ENCODE peak calls at places on chromosomes 12 and 14, in eight cellular contexts. J is psoas muscle; T is T47D; D is activated CD4-positive, alpha-beta memory T cell treated with anti-CD3 and anti-CD28 coated beads, Interleukin-2, amount 10 ng/mL, durations not matched to agents 7 days and 5 days; F is T-helper 22 cell; Q is stimulated activated CD4-positive, alpha-beta T cell treated with anti-CD3 and anti-CD28 coated beads, Interleukin-15, amount 100 ng/mL, for 1 hour; S is GM13977; Y is AG20443. E is an unnamed sample.
A peak's percentile ranks its signal among the peaks of the same experiment; 100 is the strongest.

GRCh38 chr14:67343601-67344230 is 15.9 kb downstream of the ATP6V1D start:
- DNase-seq in Y (no peak), F (no peak), D (no peak), Q (no peak), T (no peak), S (no peak), J (no peak), E (no peak)

GRCh38 chr12:19525236-19525635 is 85.9 kb downstream of the AEBP2 start:
- DNase-seq in D (no peak), T (no peak), J (no peak), Y (no peak), Q (no peak), S (no peak), F (no peak), E (no peak)

GRCh38 chr12:84508325-84508861 is 404.2 kb downstream of the SLC6A15 start:
- DNase-seq in Y (peak; percentile 83), T (peak; percentile 61), D (no peak), S (no peak), Q (no peak), F (no peak), J (no peak), E (no peak)

GRCh38 chr12:5807090-5807414 is 138.0 kb downstream of the ANO2 start:
- DNase-seq in J (no peak), D (no peak), F (no peak), T (no peak), Q (no peak), Y (no peak), S (no peak), E (no peak)

GRCh38 chr12:88624911-88625310 is 44.6 kb upstream of the KITLG start:
- DNase-seq in D (no peak), T (no peak), J (no peak), Y (peak; percentile 46), F (no peak), S (no peak), Q (no peak), E (no peak)

GRCh38 chr12:122886851-122887816 is 8.8 kb downstream of the VPS37B start:
- DNase-seq in S (no peak), F (no peak), Y (no peak), J (no peak), D (peak; percentile 62), T (peak; percentile 50), Q (no peak), E (peak; percentile 74)

GRCh38 chr12:50088577-50089335 is 3.6 kb downstream of the SMARCD1 start:
- DNase-seq in Y (peak; percentile 53), F (no peak), J (no peak), Q (no peak), S (peak; percentile 78), D (peak; percentile 62), T (peak; percentile 88), E (peak; percentile 51)

GRCh38 chr12:96774501-96775256 is 132.4 kb upstream of the NEDD1 start:
- DNase-seq in J (no peak), T (no peak), Q (no peak), F (no peak), D (no peak), Y (no peak), S (no peak), E (no peak)

GRCh38 chr12:64189530-64189929 is 32.6 kb downstream of the KICS2 start:
- DNase-seq in S (no peak), Q (no peak), F (no peak), D (no peak), T (no peak), J (no peak), Y (no peak), E (no peak)

GRCh38 chr12:61188801-61189595 is 1071.2 kb upstream of the USP15 start:
- DNase-seq in Q (no peak), F (no peak), T (no peak), J (no peak), D (no peak), S (no peak), Y (no peak), E (no peak)

GRCh38 chr14:105526781-105527380 is 498 bp downstream of the TMEM121 start:
- DNase-seq in F (no peak), T (no peak), S (no peak), Y (no peak), Q (no peak), D (no peak), J (no peak), E (no peak)

GRCh38 chr12:44248436-44248835 is 412.6 kb downstream of the TMEM117 start:
- DNase-seq in Y (no peak), J (no peak), Q (no peak), S (no peak), T (no peak), D (no peak), F (no peak), E (no peak)